ENCODE peak calls at places on chromosomes 12 and 14, in seven cellular contexts. U, N, M, K, F, V and J are unnamed samples.

GRCh38 chr14:36805116-36805515 is 143.5 kb downstream of the PAX9 start:
- DNase-seq in U (no peak), N (no peak), M (no peak), K (no peak), F (no peak), V (no peak), J (no peak)

GRCh38 chr12:93451423-93452158 is 9.8 kb upstream of the UBE2N start:
- DNase-seq in U (no peak), N (no peak), M (no peak), K (no peak), F (no peak), V (no peak), J (no peak)

GRCh38 chr12:26054383-26054782 is 70.5 kb downstream of the BHLHE41 start:
- DNase-seq in U (no peak), N (no peak), M (no peak), K (no peak), F (no peak), V (no peak), J (no peak)

GRCh38 chr12:31589896-31590729 is 823 bp downstream of the DENND5B start:
- DNase-seq in U (no peak), N (peak), M (peak), K (peak), F (peak), V (peak), J (no peak)

GRCh38 chr12:47889040-47889439 is 15.8 kb downstream of the VDR start:
- DNase-seq in U (no peak), N (no peak), M (peak), K (no peak), F (no peak), V (no peak), J (no peak)

GRCh38 chr12:1839464-1839863 is 19.1 kb downstream of the LRTM2 start:
- DNase-seq in U (no peak), N (no peak), M (no peak), K (no peak), F (no peak), V (no peak), J (no peak)

GRCh38 chr14:105338392-105338791 is 23.8 kb downstream of the PACS2 start:
- DNase-seq in U (no peak), N (no peak), M (no peak), K (no peak), F (no peak), V (no peak), J (no peak)

GRCh38 chr12:121582583-121583333 is 1.9 kb upstream of the KDM2B start:
- DNase-seq in U (no peak), N (no peak), M (peak), K (no peak), F (no peak), V (peak), J (no peak)

GRCh38 chr14:104150201-104151027 is 12.0 kb downstream of the KIF26A start:
- DNase-seq in U (no peak), N (no peak), M (no peak), K (peak), F (no peak), V (no peak), J (no peak)

GRCh38 chr14:95620659-95621059 is 65.6 kb upstream of the TCL1B start:
- DNase-seq in U (no peak), N (no peak), M (no peak), K (peak), F (no peak), V (no peak), J (no peak)

GRCh38 chr14:104138098-104138890 is at the start of gene KIF26A:
- DNase-seq in U (no peak), N (no peak), M (no peak), K (no peak), F (no peak), V (peak), J (no peak)

GRCh38 chr12:111174283-111175108 is 194.4 kb downstream of the PHETA1 start:
- DNase-seq in U (no peak), N (no peak), M (no peak), K (no peak), F (no peak), V (no peak), J (no peak)

GRCh38 chr14:92794961-92795360 is 856 bp downstream of the GOLGA5 start:
- DNase-seq in U (no peak), N (no peak), M (peak), K (no peak), F (no peak), V (no peak), J (no peak)

GRCh38 chr12:128076188-128076587 is 190.8 kb upstream of the TMEM132C start:
- DNase-seq in U (no peak), N (no peak), M (peak), K (peak), F (no peak), V (no peak), J (no peak)

GRCh38 chr12:48199784-48200198 is 3.3 kb downstream of the OR10AD1 start:
- DNase-seq in U (no peak), N (no peak), M (peak), K (no peak), F (no peak), V (no peak), J (no peak)

GRCh38 chr14:68939893-68940613 is 39.0 kb downstream of the ACTN1 start:
- DNase-seq in U (no peak), N (no peak), M (peak), K (peak), F (no peak), V (no peak), J (no peak)

GRCh38 chr14:31543969-31544799 is 17.0 kb upstream of the NUBPL start:
- DNase-seq in U (no peak), N (no peak), M (peak), K (no peak), F (no peak), V (no peak), J (no peak)

GRCh38 chr12:119082496-119082895 is 96.2 kb upstream of the HSPB8 start:
- DNase-seq in U (no peak), N (no peak), M (no peak), K (no peak), F (no peak), V (no peak), J (no peak)

GRCh38 chr14:59585891-59586554 is 9.4 kb upstream of the CCDC175 start:
- DNase-seq in U (no peak), N (no peak), M (peak), K (peak), F (no peak), V (no peak), J (no peak)

GRCh38 chr14:74573421-74574091 is 38.5 kb downstream of the LTBP2 start:
- DNase-seq in U (no peak), N (no peak), M (no peak), K (peak), F (no peak), V (no peak), J (no peak)

GRCh38 chr14:100909439-100909838 is 5.9 kb upstream of the RTL1 start:
- DNase-seq in U (no peak), N (no peak), M (no peak), K (no peak), F (no peak), V (no peak), J (no peak)

GRCh38 chr14:42110167-42110566 is 503.5 kb downstream of the LRFN5 start:
- DNase-seq in U (no peak), N (no peak), M (peak), K (peak), F (no peak), V (no peak), J (no peak)

GRCh38 chr12:13602217-13602616 is 379.2 kb downstream of the GRIN2B start:
- DNase-seq in U (no peak), N (no peak), M (no peak), K (no peak), F (no peak), V (no peak), J (no peak)

GRCh38 chr12:109814600-109814999 is 18.6 kb downstream of the TRPV4 start:
- DNase-seq in U (no peak), N (no peak), M (no peak), K (no peak), F (no peak), V (no peak), J (no peak)

GRCh38 chr12:4277856-4278581 is 4.5 kb downstream of the CCND2 start:
- DNase-seq in U (no peak), N (no peak), M (no peak), K (no peak), F (no peak), V (no peak), J (no peak)

GRCh38 chr14:68669644-68670343 is 123.1 kb downstream of the ZFP36L1 start:
- DNase-seq in U (no peak), N (peak), M (no peak), K (no peak), F (no peak), V (no peak), J (no peak)